ENCODE peak calls at places on chromosomes 6 and 20, in eight cellular contexts. E is AG10803; B is psoas muscle; N is neuronal stem cell; M is activated gamma-delta T cell treated with Interleukin-2 at 50 U/mL for 16 hours; X is NCI-H2171 treated with DMSO at 0.1 percent for 48 hours; J is brain microvascular endothelial cell; Q is stimulated activated CD4-positive, alpha-beta T cell treated with anti-CD3 and anti-CD28 coated beads, TNF-alpha, amount 100 ng/mL, for 1 hour. Y is an unnamed sample.

GRCh38 chr6:167311286-167311685 is 13.6 kb upstream of the TTLL2 start:
- DNase-seq in E (no peak), B (no peak), N (no peak), M (no peak), X (no peak), J (no peak), Q (no peak), Y (no peak)

GRCh38 chr6:10268111-10268510 is 146.8 kb downstream of the TFAP2A start:
- DNase-seq in E (no peak), B (no peak), N (peak), M (no peak), X (no peak), J (no peak), Q (no peak), Y (no peak)

GRCh38 chr20:57385940-57386339 is 5.3 kb upstream of the RBM38 start:
- DNase-seq in E (no peak), B (no peak), N (no peak), M (no peak), X (no peak), J (no peak), Q (no peak), Y (no peak)

GRCh38 chr6:166202321-166202733 is 34.7 kb upstream of the TBXT start:
- DNase-seq in E (no peak), B (peak), N (no peak), M (no peak), X (no peak), J (no peak), Q (no peak), Y (no peak)

GRCh38 chr6:33080127-33081089 is 4.6 kb downstream of the HLA-DPB1 start:
- DNase-seq in E (peak), B (peak), N (peak), M (no peak), X (no peak), J (peak), Q (no peak), Y (no peak)

GRCh38 chr6:71478834-71479541 is 190.4 kb downstream of the OGFRL1 start:
- DNase-seq in E (peak), B (no peak), N (no peak), M (no peak), X (no peak), J (peak), Q (no peak), Y (no peak)

GRCh38 chr20:23112595-23112994 is 26.5 kb upstream of the CD93 start:
- DNase-seq in E (no peak), B (no peak), N (no peak), M (no peak), X (no peak), J (no peak), Q (no peak), Y (no peak)

GRCh38 chr6:37990762-37991525 is 171.4 kb downstream of the ZFAND3 start:
- DNase-seq in E (peak), B (no peak), N (peak), M (no peak), X (no peak), J (peak), Q (no peak), Y (no peak)

GRCh38 chr6:155327326-155328073 is 13.2 kb upstream of the TFB1M start:
- DNase-seq in E (peak), B (peak), N (peak), M (peak), X (peak), J (peak), Q (peak), Y (peak)

GRCh38 chr20:48787861-48788375 is 39.9 kb downstream of the PREX1 start:
- DNase-seq in E (peak), B (no peak), N (no peak), M (no peak), X (no peak), J (peak), Q (no peak), Y (no peak)

GRCh38 chr6:3561745-3562144 is 104.9 kb upstream of the SLC22A23 start:
- DNase-seq in E (no peak), B (no peak), N (no peak), M (no peak), X (peak), J (peak), Q (no peak), Y (no peak)

GRCh38 chr6:134651519-134651918 is 298.4 kb downstream of the ALDH8A1 start:
- DNase-seq in E (no peak), B (no peak), N (no peak), M (no peak), X (no peak), J (no peak), Q (no peak), Y (no peak)

GRCh38 chr6:37323568-37323967 is 30.2 kb upstream of the RNF8 start:
- DNase-seq in E (peak), B (no peak), N (no peak), M (no peak), X (peak), J (no peak), Q (no peak), Y (no peak)

GRCh38 chr6:161233986-161234620 is 39.8 kb downstream of the AGPAT4 start:
- DNase-seq in E (peak), B (peak), N (no peak), M (no peak), X (no peak), J (peak), Q (no peak), Y (no peak)

GRCh38 chr20:47681977-47682812 is 103.1 kb downstream of the SULF2 start:
- DNase-seq in E (peak), B (peak), N (no peak), M (no peak), X (no peak), J (no peak), Q (no peak), Y (no peak)

GRCh38 chr6:168962886-168963285 is 290.8 kb downstream of the THBS2 start:
- DNase-seq in E (peak), B (peak), N (no peak), M (no peak), X (no peak), J (no peak), Q (no peak), Y (no peak)

GRCh38 chr6:45344900-45345299 is 16.8 kb downstream of the RUNX2 start:
- DNase-seq in E (no peak), B (no peak), N (no peak), M (no peak), X (no peak), J (no peak), Q (no peak), Y (no peak)

GRCh38 chr6:11538049-11538798 is 675 bp downstream of the TMEM170B start:
- DNase-seq in E (no peak), B (peak), N (peak), M (peak), X (peak), J (no peak), Q (peak), Y (peak)

GRCh38 chr6:140174509-140174908 is 800.1 kb upstream of the CITED2 start:
- DNase-seq in E (peak), B (no peak), N (no peak), M (no peak), X (no peak), J (peak), Q (no peak), Y (no peak)

GRCh38 chr20:53595018-53595378 is 1.4 kb upstream of the ZNF217 start:
- DNase-seq in E (no peak), B (no peak), N (no peak), M (no peak), X (peak), J (no peak), Q (no peak), Y (no peak)

Y was measured in activated CD4-positive, CD25-positive, alpha-beta regulatory T cell treated with anti-CD3 and anti-CD28 coated beads, Interleukin-2, amount 50 U/mL, for 72 hours.